ENCODE peak calls at places on chromosome 19, in four cellular contexts. X, Q, L and H are unnamed samples.

GRCh38 chr19:16571283-16571682 is 932 bp downstream of the SLC35E1 start:
- DNase-seq in X (no peak), Q (no peak), L (peak), H (no peak)

GRCh38 chr19:12801466-12802266 is at the start of the genes PRDX2 and THSD8:
- DNase-seq in Q (peak), X (peak), L (peak), H (peak)

GRCh38 chr19:4123615-4124568 is at the start of gene MAP2K2:
- DNase-seq in Q (peak), L (peak), X (peak), H (peak)

GRCh38 chr19:21483589-21484170 is 21.7 kb upstream of the ZNF429 start:
- DNase-seq in X (peak), Q (peak), L (peak), H (peak)

GRCh38 chr19:43596842-43597461 is 557 bp downstream of the ZNF576 start:
- DNase-seq in Q (no peak), L (peak), X (no peak), H (no peak)

GRCh38 chr19:28500982-28501633 is 711.8 kb downstream of the UQCRFS1 start:
- DNase-seq in Q (no peak), L (no peak), X (no peak), H (no peak)

GRCh38 chr19:10817291-10818038 is 18.5 kb downstream of the TMED1 start:
- DNase-seq in L (peak), Q (peak), X (no peak), H (no peak)

GRCh38 chr19:46755077-46755852 is 9.0 kb upstream of the STRN4 start:
- DNase-seq in X (no peak), L (peak), Q (no peak), H (no peak)

GRCh38 chr19:18832331-18833140 is 777 bp downstream of the UPF1 start:
- DNase-seq in L (peak), Q (no peak), X (no peak), H (peak)